ENCODE peak calls at places on chromosomes 12 and 14, in six cellular contexts. One of them, this sample, is unnamed.

GRCh38 chr12:51721281-51721940 is 127.1 kb downstream of the FIGNL2 start:
- DNase-seq in GM19239: no peak
- DNase-seq in NCI-H1694: no peak
- DNase-seq in mucosa of gallbladder: peak
- DNase-seq in astrocyte of the cerebellum: no peak
- DNase-seq in fibroblast of mammary gland: peak
- DNase-seq in this sample: peak

GRCh38 chr12:26017484-26018211 is 59.2 kb downstream of the RASSF8 start:
- DNase-seq in astrocyte of the cerebellum: no peak
- DNase-seq in fibroblast of mammary gland: peak
- DNase-seq in NCI-H1694: no peak
- DNase-seq in GM19239: no peak
- DNase-seq in mucosa of gallbladder: no peak
- DNase-seq in this sample: peak

GRCh38 chr14:87102979-87103378 is 890.0 kb downstream of the GALC start:
- DNase-seq in fibroblast of mammary gland: peak
- DNase-seq in GM19239: no peak
- DNase-seq in astrocyte of the cerebellum: no peak
- DNase-seq in NCI-H1694: no peak
- DNase-seq in mucosa of gallbladder: no peak
- DNase-seq in this sample: no peak

GRCh38 chr12:101407054-101407437 is 526 bp downstream of the ARL1 start:
- DNase-seq in mucosa of gallbladder: no peak
- DNase-seq in GM19239: no peak
- DNase-seq in astrocyte of the cerebellum: peak
- DNase-seq in NCI-H1694: no peak
- DNase-seq in fibroblast of mammary gland: no peak
- DNase-seq in this sample: no peak

GRCh38 chr12:12807970-12808702 is 5.0 kb upstream of the DDX47 start:
- DNase-seq in astrocyte of the cerebellum: no peak
- DNase-seq in mucosa of gallbladder: peak
- DNase-seq in NCI-H1694: no peak
- DNase-seq in fibroblast of mammary gland: peak
- DNase-seq in GM19239: no peak
- DNase-seq in this sample: peak

GRCh38 chr12:109735825-109736551 is 22.4 kb downstream of the FAM222A start:
- DNase-seq in astrocyte of the cerebellum: no peak
- DNase-seq in GM19239: no peak
- DNase-seq in NCI-H1694: no peak
- DNase-seq in mucosa of gallbladder: no peak
- DNase-seq in fibroblast of mammary gland: no peak
- DNase-seq in this sample: no peak

GRCh38 chr12:95424271-95424994 is 49.5 kb upstream of the METAP2 start:
- DNase-seq in astrocyte of the cerebellum: no peak
- DNase-seq in GM19239: no peak
- DNase-seq in NCI-H1694: no peak
- DNase-seq in fibroblast of mammary gland: no peak
- DNase-seq in mucosa of gallbladder: peak
- DNase-seq in this sample: no peak

GRCh38 chr12:132453361-132454133 is 36.4 kb upstream of the FBRSL1 start:
- DNase-seq in GM19239: no peak
- DNase-seq in NCI-H1694: no peak
- DNase-seq in fibroblast of mammary gland: no peak
- DNase-seq in astrocyte of the cerebellum: no peak
- DNase-seq in mucosa of gallbladder: no peak
- DNase-seq in this sample: no peak

GRCh38 chr12:52873832-52874572 is 25.2 kb upstream of the KRT78 start:
- DNase-seq in fibroblast of mammary gland: peak
- DNase-seq in mucosa of gallbladder: peak
- DNase-seq in GM19239: peak
- DNase-seq in astrocyte of the cerebellum: peak
- DNase-seq in NCI-H1694: peak
- DNase-seq in this sample: peak

GRCh38 chr12:109715310-109716091 is 1.9 kb downstream of the FAM222A start:
- DNase-seq in fibroblast of mammary gland: no peak
- DNase-seq in NCI-H1694: no peak
- DNase-seq in mucosa of gallbladder: no peak
- DNase-seq in astrocyte of the cerebellum: no peak
- DNase-seq in GM19239: no peak
- DNase-seq in this sample: peak

GRCh38 chr12:131770120-131770519 is 58.1 kb upstream of the MMP17 start:
- DNase-seq in NCI-H1694: no peak
- DNase-seq in astrocyte of the cerebellum: no peak
- DNase-seq in GM19239: no peak
- DNase-seq in mucosa of gallbladder: no peak
- DNase-seq in fibroblast of mammary gland: no peak
- DNase-seq in this sample: no peak

GRCh38 chr12:131362290-131363211 is 348.3 kb upstream of the SFSWAP start:
- DNase-seq in fibroblast of mammary gland: no peak
- DNase-seq in mucosa of gallbladder: no peak
- DNase-seq in NCI-H1694: no peak
- DNase-seq in astrocyte of the cerebellum: no peak
- DNase-seq in GM19239: no peak
- DNase-seq in this sample: no peak

GRCh38 chr12:105738036-105738435 is 400.7 kb downstream of the NUAK1 start:
- DNase-seq in NCI-H1694: no peak
- DNase-seq in fibroblast of mammary gland: no peak
- DNase-seq in mucosa of gallbladder: peak
- DNase-seq in GM19239: no peak
- DNase-seq in astrocyte of the cerebellum: no peak
- DNase-seq in this sample: peak

GRCh38 chr12:109772622-109773321 is 59.1 kb downstream of the FAM222A start:
- DNase-seq in astrocyte of the cerebellum: no peak
- DNase-seq in fibroblast of mammary gland: no peak
- DNase-seq in NCI-H1694: no peak
- DNase-seq in mucosa of gallbladder: no peak
- DNase-seq in GM19239: no peak
- DNase-seq in this sample: no peak

GRCh38 chr14:94697773-94698556 is 71.9 kb downstream of the GSC start:
- DNase-seq in astrocyte of the cerebellum: no peak
- DNase-seq in fibroblast of mammary gland: no peak
- DNase-seq in GM19239: no peak
- DNase-seq in NCI-H1694: no peak
- DNase-seq in mucosa of gallbladder: no peak
- DNase-seq in this sample: no peak

GRCh38 chr12:121114019-121114639 is 18.5 kb upstream of the P2RX7 start:
- DNase-seq in mucosa of gallbladder: no peak
- DNase-seq in NCI-H1694: no peak
- DNase-seq in fibroblast of mammary gland: no peak
- DNase-seq in GM19239: no peak
- DNase-seq in astrocyte of the cerebellum: no peak
- DNase-seq in this sample: no peak

GRCh38 chr12:51630256-51630880 is 39.3 kb downstream of the SCN8A start:
- DNase-seq in fibroblast of mammary gland: no peak
- DNase-seq in astrocyte of the cerebellum: no peak
- DNase-seq in mucosa of gallbladder: no peak
- DNase-seq in GM19239: no peak
- DNase-seq in NCI-H1694: no peak
- DNase-seq in this sample: no peak

GRCh38 chr12:121287267-121287954 is 9.1 kb downstream of the CAMKK2 start:
- DNase-seq in mucosa of gallbladder: no peak
- DNase-seq in GM19239: no peak
- DNase-seq in NCI-H1694: no peak
- DNase-seq in astrocyte of the cerebellum: no peak
- DNase-seq in fibroblast of mammary gland: peak
- DNase-seq in this sample: no peak

GRCh38 chr14:95334044-95334443 is 14.3 kb upstream of the CLMN start:
- DNase-seq in fibroblast of mammary gland: no peak
- DNase-seq in GM19239: no peak
- DNase-seq in astrocyte of the cerebellum: no peak
- DNase-seq in NCI-H1694: no peak
- DNase-seq in mucosa of gallbladder: no peak
- DNase-seq in this sample: no peak

GRCh38 chr12:54974281-54974680 is 10.3 kb downstream of the TESPA1 start:
- DNase-seq in astrocyte of the cerebellum: no peak
- DNase-seq in fibroblast of mammary gland: no peak
- DNase-seq in mucosa of gallbladder: no peak
- DNase-seq in NCI-H1694: no peak
- DNase-seq in GM19239: no peak
- DNase-seq in this sample: no peak

GRCh38 chr12:18798445-18799139 is 60.7 kb downstream of the CAPZA3 start:
- DNase-seq in astrocyte of the cerebellum: no peak
- DNase-seq in GM19239: no peak
- DNase-seq in NCI-H1694: no peak
- DNase-seq in fibroblast of mammary gland: peak
- DNase-seq in mucosa of gallbladder: no peak
- DNase-seq in this sample: no peak

This sample was measured in left kidney.